ENCODE peak calls at places on chromosomes 12 and 14, in six cellular contexts. One of them, this sample, is unnamed.

GRCh38 chr14:67417633-67418032 is 5.7 kb upstream of the PLEK2 start:
- DNase-seq in PC-3: no peak
- DNase-seq in K562: no peak
- DNase-seq in Panc1: no peak
- DNase-seq in fibroblast of villous mesenchyme: peak
- DNase-seq in spleen: no peak
- DNase-seq in this sample: no peak

GRCh38 chr12:106248849-106249371 is 1.1 kb upstream of the CKAP4 start:
- DNase-seq in PC-3: peak
- DNase-seq in K562: no peak
- DNase-seq in Panc1: no peak
- DNase-seq in fibroblast of villous mesenchyme: peak
- DNase-seq in spleen: peak
- DNase-seq in this sample: peak

GRCh38 chr12:42960087-42960527 is 370.6 kb upstream of the PRICKLE1 start:
- DNase-seq in PC-3: peak
- DNase-seq in K562: no peak
- DNase-seq in Panc1: no peak
- DNase-seq in fibroblast of villous mesenchyme: no peak
- DNase-seq in spleen: no peak
- DNase-seq in this sample: no peak

GRCh38 chr14:100585448-100586152 is 1.6 kb downstream of the BEGAIN start:
- DNase-seq in PC-3: no peak
- DNase-seq in K562: no peak
- DNase-seq in Panc1: no peak
- DNase-seq in fibroblast of villous mesenchyme: no peak
- DNase-seq in spleen: peak
- DNase-seq in this sample: no peak

GRCh38 chr14:92105073-92105844 is 1.1 kb downstream of the ATXN3 start:
- DNase-seq in PC-3: no peak
- DNase-seq in K562: no peak
- DNase-seq in Panc1: no peak
- DNase-seq in fibroblast of villous mesenchyme: no peak
- DNase-seq in spleen: no peak
- DNase-seq in this sample: no peak

GRCh38 chr12:48956279-48957140 is 777 bp downstream of the ARF3 start:
- DNase-seq in PC-3: peak
- DNase-seq in K562: peak
- DNase-seq in Panc1: no peak
- DNase-seq in fibroblast of villous mesenchyme: peak
- DNase-seq in spleen: peak
- DNase-seq in this sample: no peak

GRCh38 chr12:34287986-34288962 is 266.0 kb downstream of the ALG10 start:
- DNase-seq in PC-3: no peak
- DNase-seq in K562: no peak
- DNase-seq in Panc1: no peak
- DNase-seq in fibroblast of villous mesenchyme: no peak
- DNase-seq in spleen: peak
- DNase-seq in this sample: no peak

GRCh38 chr12:64695550-64695949 is 63.7 kb downstream of the GNS start:
- DNase-seq in PC-3: no peak
- DNase-seq in K562: no peak
- DNase-seq in Panc1: no peak
- DNase-seq in fibroblast of villous mesenchyme: no peak
- DNase-seq in spleen: no peak
- DNase-seq in this sample: no peak

GRCh38 chr14:32167907-32168306 is 33.9 kb upstream of the RNU6-7 start:
- DNase-seq in PC-3: no peak
- DNase-seq in K562: no peak
- DNase-seq in Panc1: no peak
- DNase-seq in fibroblast of villous mesenchyme: no peak
- DNase-seq in spleen: no peak
- DNase-seq in this sample: no peak

GRCh38 chr12:25839470-25839869 is 119.0 kb upstream of the RASSF8 start:
- DNase-seq in PC-3: peak
- DNase-seq in K562: peak
- DNase-seq in Panc1: no peak
- DNase-seq in fibroblast of villous mesenchyme: peak
- DNase-seq in spleen: no peak
- DNase-seq in this sample: no peak

GRCh38 chr14:105398726-105399440 is 545 bp downstream of the TEX22 start:
- DNase-seq in PC-3: peak
- DNase-seq in K562: peak
- DNase-seq in Panc1: no peak
- DNase-seq in fibroblast of villous mesenchyme: no peak
- DNase-seq in spleen: no peak
- DNase-seq in this sample: no peak

GRCh38 chr12:104055686-104056388 is 5.8 kb upstream of the GLT8D2 start:
- DNase-seq in PC-3: no peak
- DNase-seq in K562: no peak
- DNase-seq in Panc1: no peak
- DNase-seq in fibroblast of villous mesenchyme: peak
- DNase-seq in spleen: no peak
- DNase-seq in this sample: no peak

GRCh38 chr14:68501621-68502052 is 291.2 kb downstream of the ZFP36L1 start:
- DNase-seq in PC-3: no peak
- DNase-seq in K562: no peak
- DNase-seq in Panc1: no peak
- DNase-seq in fibroblast of villous mesenchyme: no peak
- DNase-seq in spleen: peak
- DNase-seq in this sample: no peak

GRCh38 chr12:43406797-43407196 is 145.2 kb downstream of the ADAMTS20 start:
- DNase-seq in PC-3: no peak
- DNase-seq in K562: no peak
- DNase-seq in Panc1: no peak
- DNase-seq in fibroblast of villous mesenchyme: no peak
- DNase-seq in spleen: no peak
- DNase-seq in this sample: no peak

GRCh38 chr12:112183591-112184021 is 58.2 kb downstream of the TRAFD1 start:
- DNase-seq in PC-3: no peak
- DNase-seq in K562: no peak
- DNase-seq in Panc1: no peak
- DNase-seq in fibroblast of villous mesenchyme: no peak
- DNase-seq in spleen: no peak
- DNase-seq in this sample: no peak

GRCh38 chr14:50530358-50530757 is 2.0 kb downstream of the MAP4K5 start:
- DNase-seq in PC-3: peak
- DNase-seq in K562: no peak
- DNase-seq in Panc1: no peak
- DNase-seq in fibroblast of villous mesenchyme: peak
- DNase-seq in spleen: no peak
- DNase-seq in this sample: no peak

GRCh38 chr12:82299617-82300016 is 58.6 kb downstream of the CCDC59 start:
- DNase-seq in PC-3: no peak
- DNase-seq in K562: no peak
- DNase-seq in Panc1: no peak
- DNase-seq in fibroblast of villous mesenchyme: peak
- DNase-seq in spleen: no peak
- DNase-seq in this sample: no peak

DNA sequence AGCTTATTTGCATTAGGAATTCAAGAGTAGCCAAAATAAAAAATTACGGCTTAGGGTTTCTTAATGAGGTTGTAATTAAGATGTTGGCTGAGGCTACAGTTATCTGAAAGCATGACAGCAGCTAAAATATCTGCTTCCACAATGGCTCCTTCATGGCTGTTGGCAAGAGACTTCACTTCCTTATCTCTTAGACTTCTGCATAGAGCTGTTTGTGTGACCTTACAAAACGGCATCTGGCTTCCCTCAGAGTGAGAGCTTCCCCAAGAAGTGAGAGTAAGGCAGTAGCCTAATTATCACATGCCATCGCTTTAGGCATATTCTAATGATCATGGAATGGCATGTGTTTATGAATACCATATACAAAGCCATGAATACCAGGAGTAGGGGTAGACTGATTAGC is 57.6 kb downstream of the CCDC59 start:
- DNase-seq in PC-3: no peak
- DNase-seq in K562: no peak
- DNase-seq in Panc1: no peak
- DNase-seq in fibroblast of villous mesenchyme: no peak
- DNase-seq in spleen: no peak
- DNase-seq in this sample: no peak
- H3K4me3 ChIP-seq in PC-3: no peak
- H3K4me3 ChIP-seq in K562: no peak
- H3K4me3 ChIP-seq in Panc1: no peak
- H3K4me3 ChIP-seq in fibroblast of villous mesenchyme: no peak
- H3K4me3 ChIP-seq in spleen: no peak
- H3K4me3 ChIP-seq in this sample: no peak

GRCh38 chr12:1576410-1577240 is 17.8 kb downstream of the FBXL14 start:
- DNase-seq in PC-3: peak
- DNase-seq in K562: peak
- DNase-seq in Panc1: no peak
- DNase-seq in fibroblast of villous mesenchyme: peak
- DNase-seq in spleen: no peak
- DNase-seq in this sample: no peak
- H3K4me3 ChIP-seq in PC-3: no peak
- H3K4me3 ChIP-seq in K562: peak
- H3K4me3 ChIP-seq in Panc1: no peak
- H3K4me3 ChIP-seq in fibroblast of villous mesenchyme: peak
- H3K4me3 ChIP-seq in spleen: no peak
- H3K4me3 ChIP-seq in this sample: no peak

GRCh38 chr12:22310712-22311111 is 23.8 kb downstream of the ST8SIA1 start:
- DNase-seq in PC-3: no peak
- DNase-seq in K562: no peak
- DNase-seq in Panc1: no peak
- DNase-seq in fibroblast of villous mesenchyme: no peak
- DNase-seq in spleen: no peak
- DNase-seq in this sample: no peak
- H3K4me3 ChIP-seq in PC-3: no peak
- H3K4me3 ChIP-seq in K562: no peak
- H3K4me3 ChIP-seq in Panc1: no peak
- H3K4me3 ChIP-seq in fibroblast of villous mesenchyme: no peak
- H3K4me3 ChIP-seq in spleen: no peak
- H3K4me3 ChIP-seq in this sample: no peak

GRCh38 chr12:54371328-54372112 is 7.2 kb upstream of the GPR84 start:
- DNase-seq in PC-3: no peak
- DNase-seq in K562: no peak
- DNase-seq in Panc1: no peak
- DNase-seq in fibroblast of villous mesenchyme: peak
- DNase-seq in spleen: no peak
- DNase-seq in this sample: no peak

GRCh38 chr12:54368709-54369596 is 4.7 kb upstream of the GPR84 start:
- DNase-seq in PC-3: peak
- DNase-seq in K562: peak
- DNase-seq in Panc1: peak
- DNase-seq in fibroblast of villous mesenchyme: peak
- DNase-seq in spleen: peak
- DNase-seq in this sample: peak

GRCh38 chr12:54372113-54372806 is 8.0 kb upstream of the GPR84 start:
- DNase-seq in PC-3: no peak
- DNase-seq in K562: no peak
- DNase-seq in Panc1: no peak
- DNase-seq in fibroblast of villous mesenchyme: no peak
- DNase-seq in spleen: no peak
- DNase-seq in this sample: no peak

GRCh38 chr12:54369597-54370217 is 5.4 kb upstream of the GPR84 start:
- DNase-seq in PC-3: no peak
- DNase-seq in K562: no peak
- DNase-seq in Panc1: no peak
- DNase-seq in fibroblast of villous mesenchyme: no peak
- DNase-seq in spleen: peak
- DNase-seq in this sample: no peak

DNA sequence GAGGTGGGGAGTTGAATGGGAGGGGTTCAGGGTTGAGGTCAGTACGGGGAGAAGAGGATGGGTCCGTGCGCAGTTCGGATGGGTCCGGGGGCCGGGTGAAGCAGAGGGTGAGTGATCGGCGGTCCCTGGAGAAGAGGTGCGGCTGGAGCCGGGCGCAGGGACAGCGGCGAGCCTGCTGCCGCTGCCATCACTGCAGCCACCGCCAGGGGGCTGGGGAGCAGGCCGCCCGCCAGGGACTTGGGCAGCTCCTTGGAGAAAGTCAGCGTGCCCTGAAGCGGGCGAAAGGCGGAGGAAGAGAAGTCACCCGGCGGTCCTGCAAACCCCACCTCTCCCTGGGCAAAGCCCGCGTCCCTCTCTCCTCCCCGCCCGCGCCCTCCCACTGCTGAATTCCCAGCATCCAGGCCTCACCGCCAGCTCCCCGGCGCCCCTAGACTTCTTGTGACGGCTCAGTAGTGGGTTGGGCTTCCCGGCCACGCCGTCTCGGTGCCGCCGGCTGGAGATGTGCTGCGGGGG is 6.0 kb upstream of the GPR84 start:
- DNase-seq in PC-3: peak
- DNase-seq in K562: peak
- DNase-seq in Panc1: no peak
- DNase-seq in fibroblast of villous mesenchyme: peak
- DNase-seq in spleen: peak
- DNase-seq in this sample: no peak
- H3K4me3 ChIP-seq in PC-3: peak
- H3K4me3 ChIP-seq in K562: peak
- H3K4me3 ChIP-seq in Panc1: peak
- H3K4me3 ChIP-seq in fibroblast of villous mesenchyme: peak
- H3K4me3 ChIP-seq in spleen: peak
- H3K4me3 ChIP-seq in this sample: no peak

GRCh38 chr12:6310771-6311610 is 509 bp downstream of the PLEKHG6 start:
- DNase-seq in PC-3: no peak
- DNase-seq in K562: no peak
- DNase-seq in Panc1: no peak
- DNase-seq in fibroblast of villous mesenchyme: no peak
- DNase-seq in spleen: peak
- DNase-seq in this sample: no peak
- H3K4me3 ChIP-seq in PC-3: peak
- H3K4me3 ChIP-seq in K562: peak
- H3K4me3 ChIP-seq in Panc1: peak
- H3K4me3 ChIP-seq in fibroblast of villous mesenchyme: peak
- H3K4me3 ChIP-seq in spleen: peak
- H3K4me3 ChIP-seq in this sample: no peak

DNA sequence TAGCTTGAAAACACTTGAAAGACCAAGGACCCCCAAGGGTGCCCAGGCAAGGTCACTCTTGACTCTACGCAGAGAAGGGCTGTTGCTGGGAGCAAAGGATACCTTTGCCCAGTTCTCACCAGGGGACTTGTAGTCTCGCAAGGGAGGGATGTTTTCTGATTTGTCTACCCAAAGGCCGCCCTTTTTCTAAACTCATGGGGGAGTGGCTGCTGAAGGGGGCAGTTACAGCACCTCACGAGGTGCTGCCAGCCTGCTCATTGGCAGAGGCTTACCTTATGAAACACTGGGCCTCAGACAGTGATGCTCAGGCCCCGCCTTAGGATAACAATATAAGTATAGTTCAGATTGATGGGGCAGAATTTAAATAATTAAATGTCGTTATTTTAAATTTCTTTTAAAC is 107.0 kb downstream of the ETV6 start:
- DNase-seq in PC-3: no peak
- DNase-seq in K562: no peak
- DNase-seq in Panc1: no peak
- DNase-seq in fibroblast of villous mesenchyme: no peak
- DNase-seq in spleen: no peak
- DNase-seq in this sample: no peak
- H3K4me3 ChIP-seq in PC-3: no peak
- H3K4me3 ChIP-seq in K562: no peak
- H3K4me3 ChIP-seq in Panc1: no peak
- H3K4me3 ChIP-seq in fibroblast of villous mesenchyme: no peak
- H3K4me3 ChIP-seq in spleen: no peak
- H3K4me3 ChIP-seq in this sample: no peak

GRCh38 chr12:53345486-53346195 is 9.5 kb upstream of the SP7 start:
- DNase-seq in PC-3: no peak
- DNase-seq in K562: no peak
- DNase-seq in Panc1: no peak
- DNase-seq in fibroblast of villous mesenchyme: peak
- DNase-seq in spleen: no peak
- DNase-seq in this sample: no peak
- H3K4me3 ChIP-seq in PC-3: peak
- H3K4me3 ChIP-seq in K562: peak
- H3K4me3 ChIP-seq in Panc1: peak
- H3K4me3 ChIP-seq in fibroblast of villous mesenchyme: peak
- H3K4me3 ChIP-seq in spleen: peak
- H3K4me3 ChIP-seq in this sample: peak

This sample was measured in naive thymus-derived CD4-positive, alpha-beta T cell.